ENCODE peak calls at places on chromosomes 4 and X, in six cellular contexts. O is lung, S is ovary, N is bronchial epithelial cell, H is fibroblast of mammary gland, I is A549. R is an unnamed sample.

GRCh38 chr4:139903845-139904244 is 238.2 kb downstream of the MGST2 start:
- DNase-seq in O (no peak), S (no peak), N (peak), H (peak), I (no peak), R (no peak)

GRCh38 chr4:177220376-177220775 is 89.3 kb upstream of the NEIL3 start:
- DNase-seq in O (no peak), S (no peak), N (peak), H (peak), I (no peak), R (no peak)

GRCh38 chrX:100895365-100896075 is 21.4 kb upstream of the NOX1 start:
- DNase-seq in O (no peak), S (no peak), N (peak), H (peak), I (peak), R (peak)

GRCh38 chr4:2364654-2365053 is 53.8 kb downstream of the ZFYVE28 start:
- DNase-seq in O (no peak), S (peak), N (peak), H (peak), I (no peak), R (no peak)

GRCh38 chr4:168630445-168631187 is 133.8 kb downstream of the PALLD start:
- DNase-seq in O (no peak), S (no peak), N (peak), H (peak), I (peak), R (no peak)

GRCh38 chr4:83282049-83282535 is 2.5 kb downstream of the COQ2 start:
- DNase-seq in O (no peak), S (peak), N (peak), H (peak), I (peak), R (no peak)

GRCh38 chrX:131225078-131225477 is 64.0 kb downstream of the IGSF1 start:
- DNase-seq in O (no peak), S (no peak), N (no peak), H (no peak), I (no peak), R (no peak)

GRCh38 chr4:72744103-72744725 is 175.2 kb upstream of the ADAMTS3 start:
- DNase-seq in O (no peak), S (no peak), N (no peak), H (no peak), I (no peak), R (no peak)

GRCh38 chr4:23614284-23614892 is 275.5 kb downstream of the PPARGC1A start:
- DNase-seq in O (no peak), S (no peak), N (peak), H (peak), I (peak), R (no peak)

GRCh38 chrX:54891573-54891972 is 29.1 kb upstream of the TRO start:
- DNase-seq in O (no peak), S (peak), N (peak), H (peak), I (peak), R (peak)

GRCh38 chrX:53125506-53125905 is 31.6 kb downstream of the KANTR start:
- DNase-seq in O (no peak), S (no peak), N (no peak), H (peak), I (no peak), R (no peak)

GRCh38 chrX:15146515-15146914 is 123.4 kb downstream of the ASB9 start:
- DNase-seq in O (no peak), S (no peak), N (no peak), H (peak), I (peak), R (no peak)
- TF ChIP-seq CTCF in O (no peak), S (no peak), N (peak), H (peak), I (peak), R (peak)

DNA sequence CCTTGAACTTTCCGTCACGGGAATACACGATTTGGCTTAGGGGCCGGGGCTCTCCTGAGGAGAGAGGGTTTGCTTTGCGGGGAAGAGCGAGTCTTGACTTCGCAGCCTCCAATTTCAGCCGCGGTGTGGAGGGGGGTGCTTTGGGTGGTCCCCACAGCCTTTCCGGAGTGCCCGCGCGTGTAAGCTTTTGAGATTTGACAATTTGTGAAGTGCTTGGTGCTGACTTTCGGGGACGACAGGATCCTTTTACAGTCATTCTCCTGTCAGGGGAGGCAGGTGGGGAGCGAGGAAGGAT is 361 bp downstream of the SCML1 start:
- DNase-seq in O (no peak), S (no peak), N (no peak), H (no peak), I (no peak), R (no peak)
- H3K4me3 ChIP-seq in O (peak), S (peak), N (peak), H (peak), I (peak), R (peak)

DNA sequence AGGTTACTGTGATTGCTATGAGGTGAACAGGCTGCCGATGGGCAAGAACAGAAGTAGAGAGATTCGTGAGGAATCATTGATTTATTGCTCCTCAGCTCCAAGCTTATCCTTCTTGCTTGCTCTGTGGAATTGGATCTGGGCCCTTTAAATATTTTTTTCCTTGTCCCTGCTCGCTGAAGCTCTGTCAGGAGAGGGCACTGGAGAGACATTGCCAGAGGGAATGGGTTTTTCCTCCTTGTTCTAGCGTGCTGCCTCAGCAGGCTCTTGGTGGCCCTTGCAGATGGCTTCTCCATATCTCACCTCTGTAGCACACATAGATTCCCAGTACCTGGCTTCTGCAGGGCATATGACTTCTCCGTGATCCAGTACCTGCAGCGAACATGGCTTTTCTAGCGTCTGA is 67.4 kb downstream of the CNGA2 start:
- DNase-seq in O (no peak), S (no peak), N (no peak), H (peak), I (peak), R (no peak)
- TF ChIP-seq CTCF in O (no peak), S (no peak), N (no peak), H (peak), I (peak), R (no peak)

DNA sequence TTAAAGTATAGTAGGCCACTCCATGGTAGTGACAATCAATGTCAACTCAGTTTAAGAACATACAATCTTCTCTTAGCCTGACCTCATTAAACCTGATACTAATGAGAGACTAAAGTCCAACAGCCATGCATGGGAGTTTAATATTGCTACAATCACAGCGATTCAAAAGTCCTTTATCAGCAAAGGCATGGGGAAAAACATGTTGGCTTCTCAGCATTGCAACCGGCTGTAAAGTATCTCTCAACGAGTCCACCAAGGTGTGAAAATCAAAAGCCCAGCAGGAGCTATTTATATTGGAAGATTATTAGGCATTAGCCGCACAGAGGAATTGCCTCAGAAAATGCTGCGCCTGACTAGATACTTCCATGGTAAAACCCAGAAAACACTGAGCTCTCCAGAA is 256.7 kb upstream of the PGRMC2 start:
- DNase-seq in O (no peak), S (no peak), N (no peak), H (no peak), I (no peak), R (no peak)
- H3K4me3 ChIP-seq in O (no peak), S (no peak), N (no peak), H (no peak), I (no peak), R (no peak)

GRCh38 chr4:99458911-99459447 is 23.8 kb upstream of the ADH7 start:
- DNase-seq in O (no peak), S (no peak), N (peak), H (no peak), I (no peak), R (no peak)

GRCh38 chr4:99463566-99463965 is 28.4 kb upstream of the ADH7 start:
- DNase-seq in O (no peak), S (no peak), N (no peak), H (no peak), I (no peak), R (no peak)

GRCh38 chr4:99461623-99462401 is 26.7 kb upstream of the ADH7 start:
- DNase-seq in O (no peak), S (no peak), N (no peak), H (no peak), I (no peak), R (no peak)

GRCh38 chr4:99459546-99460042 is 24.5 kb upstream of the ADH7 start:
- DNase-seq in O (no peak), S (no peak), N (no peak), H (no peak), I (no peak), R (no peak)

GRCh38 chr4:99462875-99463464 is 27.8 kb upstream of the ADH7 start:
- DNase-seq in O (peak), S (peak), N (peak), H (peak), I (peak), R (peak)
- TF ChIP-seq CTCF in O (peak), S (peak), N (peak), H (peak), I (peak), R (peak)

R was measured in GM12864.